ENCODE peak calls at places on chromosomes 6 and 20, in five cellular contexts. One of them, this sample, is unnamed.

GRCh38 chr20:56986476-56986875 is 280.0 kb downstream of the BMP7 start:
- DNase-seq in PC-3: no peak
- DNase-seq in neural progenitor cell: no peak
- DNase-seq in SK-N-SH: no peak
- DNase-seq in HCT116: no peak
- DNase-seq in this sample: no peak

GRCh38 chr6:72622094-72622540 is 253 bp downstream of the KCNQ5 start:
- DNase-seq in PC-3: no peak
- DNase-seq in neural progenitor cell: peak; percentile 76
- DNase-seq in SK-N-SH: peak; percentile 84
- DNase-seq in HCT116: no peak
- DNase-seq in this sample: peak; percentile 73

GRCh38 chr20:1323830-1324597 is 4.9 kb downstream of the SDCBP2 start:
- DNase-seq in PC-3: no peak
- DNase-seq in neural progenitor cell: no peak
- DNase-seq in SK-N-SH: no peak
- DNase-seq in HCT116: no peak
- DNase-seq in this sample: no peak

GRCh38 chr6:25181923-25182322 is 97.3 kb upstream of the CARMIL1 start:
- DNase-seq in PC-3: peak; percentile 41
- DNase-seq in neural progenitor cell: no peak
- DNase-seq in SK-N-SH: no peak
- DNase-seq in HCT116: no peak
- DNase-seq in this sample: no peak

GRCh38 chr6:107489636-107490567 is at the start of gene SOBP:
- DNase-seq in PC-3: no peak
- DNase-seq in neural progenitor cell: peak; percentile 91
- DNase-seq in SK-N-SH: peak; percentile 96
- DNase-seq in HCT116: no peak
- DNase-seq in this sample: peak; percentile 19

GRCh38 chr20:51884561-51884960 is 82.2 kb upstream of the SALL4 start:
- DNase-seq in PC-3: no peak
- DNase-seq in neural progenitor cell: no peak
- DNase-seq in SK-N-SH: no peak
- DNase-seq in HCT116: no peak
- DNase-seq in this sample: no peak

GRCh38 chr6:170293881-170294755 is 3.2 kb upstream of the DLL1 start:
- DNase-seq in PC-3: no peak
- DNase-seq in neural progenitor cell: peak; percentile 71
- DNase-seq in SK-N-SH: peak; percentile 36
- DNase-seq in HCT116: no peak
- DNase-seq in this sample: no peak

GRCh38 chr6:105259912-105260889 is 80.4 kb upstream of the POPDC3 start:
- DNase-seq in PC-3: no peak
- DNase-seq in neural progenitor cell: peak; percentile 61
- DNase-seq in SK-N-SH: no peak
- DNase-seq in HCT116: no peak
- DNase-seq in this sample: no peak

GRCh38 chr6:145815351-145815772 is 767 bp upstream of the FBXO30 start:
- DNase-seq in PC-3: no peak
- DNase-seq in neural progenitor cell: no peak
- DNase-seq in SK-N-SH: peak; percentile 74
- DNase-seq in HCT116: no peak
- DNase-seq in this sample: no peak

GRCh38 chr20:24837721-24838456 is 111.2 kb upstream of the CST7 start:
- DNase-seq in PC-3: no peak
- DNase-seq in neural progenitor cell: no peak
- DNase-seq in SK-N-SH: no peak
- DNase-seq in HCT116: no peak
- DNase-seq in this sample: no peak

GRCh38 chr6:43290905-43291355 is 7.1 kb upstream of the SLC22A7 start:
- DNase-seq in PC-3: no peak
- DNase-seq in neural progenitor cell: no peak
- DNase-seq in SK-N-SH: no peak
- DNase-seq in HCT116: no peak
- DNase-seq in this sample: no peak

GRCh38 chr6:125790403-125791150 is at the start of gene NCOA7:
- DNase-seq in PC-3: peak; percentile 58
- DNase-seq in neural progenitor cell: peak; percentile 89
- DNase-seq in SK-N-SH: peak; percentile 93
- DNase-seq in HCT116: no peak
- DNase-seq in this sample: peak; percentile 78

GRCh38 chr20:64205611-64206026 is 41.4 kb downstream of the MYT1 start:
- DNase-seq in PC-3: no peak
- DNase-seq in neural progenitor cell: no peak
- DNase-seq in SK-N-SH: no peak
- DNase-seq in HCT116: no peak
- DNase-seq in this sample: no peak
- TF ChIP-seq EZH2phosphoT487 in PC-3: no peak
- TF ChIP-seq EZH2phosphoT487 in neural progenitor cell: no peak
- TF ChIP-seq EZH2phosphoT487 in SK-N-SH: no peak
- TF ChIP-seq EZH2phosphoT487 in HCT116: no peak
- TF ChIP-seq EZH2phosphoT487 in this sample: no peak

GRCh38 chr6:122458087-122458486 is 13.5 kb downstream of the SERINC1 start:
- DNase-seq in PC-3: no peak
- DNase-seq in neural progenitor cell: no peak
- DNase-seq in SK-N-SH: no peak
- DNase-seq in HCT116: no peak
- DNase-seq in this sample: no peak
- H3K9ac ChIP-seq in PC-3: no peak overlapping the region
- H3K9ac ChIP-seq in neural progenitor cell: no peak overlapping the region
- H3K9ac ChIP-seq in SK-N-SH: no peak overlapping the region
- H3K9ac ChIP-seq in HCT116: no peak overlapping the region
- H3K9ac ChIP-seq in this sample: no peak overlapping the region

GRCh38 chr20:14568701-14569100 is 231.3 kb upstream of the FLRT3 start:
- DNase-seq in PC-3: no peak
- DNase-seq in neural progenitor cell: peak; percentile 59
- DNase-seq in SK-N-SH: no peak
- DNase-seq in HCT116: no peak
- DNase-seq in this sample: no peak
- TF ChIP-seq EZH2phosphoT487 in PC-3: no peak
- TF ChIP-seq EZH2phosphoT487 in neural progenitor cell: no peak
- TF ChIP-seq EZH2phosphoT487 in SK-N-SH: no peak
- TF ChIP-seq EZH2phosphoT487 in HCT116: no peak
- TF ChIP-seq EZH2phosphoT487 in this sample: no peak

DNA sequence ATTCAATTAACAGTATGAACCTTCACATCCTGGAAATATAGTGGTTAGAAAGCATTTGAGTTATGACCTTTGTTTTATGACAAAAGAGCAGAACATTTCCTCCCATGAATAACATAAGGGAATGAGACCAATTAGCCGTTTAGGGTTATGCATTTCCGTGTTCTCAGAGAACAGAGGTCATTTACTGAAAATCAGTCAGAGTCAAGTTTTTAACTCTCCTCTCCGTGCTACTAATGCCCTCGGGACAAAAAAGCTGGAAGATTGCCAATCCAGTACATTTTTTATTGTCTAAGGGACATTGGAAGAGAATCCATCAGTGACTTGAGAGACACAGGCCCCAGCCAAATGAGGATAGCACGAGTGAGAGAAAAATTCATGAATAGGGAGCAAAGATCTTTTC is 632.7 kb downstream of the RFPL4B start:
- DNase-seq in PC-3: peak; percentile 39
- DNase-seq in neural progenitor cell: no peak
- DNase-seq in SK-N-SH: peak; percentile 12
- DNase-seq in HCT116: no peak
- DNase-seq in this sample: no peak
- H3K9ac ChIP-seq in PC-3: no peak overlapping the region
- H3K9ac ChIP-seq in neural progenitor cell: no peak overlapping the region
- H3K9ac ChIP-seq in SK-N-SH: no peak overlapping the region
- H3K9ac ChIP-seq in HCT116: no peak overlapping the region
- H3K9ac ChIP-seq in this sample: no peak overlapping the region

GRCh38 chr6:12105271-12105670 is 93.2 kb downstream of the HIVEP1 start:
- DNase-seq in PC-3: no peak
- DNase-seq in neural progenitor cell: no peak
- DNase-seq in SK-N-SH: no peak
- DNase-seq in HCT116: no peak
- DNase-seq in this sample: no peak
- TF ChIP-seq EZH2phosphoT487 in PC-3: no peak
- TF ChIP-seq EZH2phosphoT487 in neural progenitor cell: no peak
- TF ChIP-seq EZH2phosphoT487 in SK-N-SH: no peak
- TF ChIP-seq EZH2phosphoT487 in HCT116: no peak
- TF ChIP-seq EZH2phosphoT487 in this sample: no peak

DNA sequence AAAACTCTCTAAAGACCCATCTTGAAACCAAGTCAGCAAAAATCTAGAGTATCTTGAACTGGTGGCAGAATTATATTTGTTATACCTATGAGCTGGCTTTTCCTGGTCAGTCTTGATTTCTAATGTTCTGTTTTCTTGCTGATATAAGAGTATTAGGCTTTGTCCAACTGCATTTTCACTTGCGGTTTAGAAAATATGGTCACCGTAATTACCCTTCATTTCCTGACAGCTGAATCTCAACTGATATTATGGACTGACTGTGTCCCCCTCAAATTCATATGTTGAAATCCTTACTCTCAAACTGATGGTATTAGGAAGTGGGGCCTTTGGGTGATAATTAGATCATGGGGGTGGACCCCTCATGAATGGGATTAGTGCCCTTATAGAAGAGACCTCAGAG is 72.1 kb downstream of the TXLNB start:
- DNase-seq in PC-3: no peak
- DNase-seq in neural progenitor cell: no peak
- DNase-seq in SK-N-SH: no peak
- DNase-seq in HCT116: no peak
- DNase-seq in this sample: peak; percentile 32
- H3K9ac ChIP-seq in PC-3: no peak overlapping the region
- H3K9ac ChIP-seq in neural progenitor cell: no peak overlapping the region
- H3K9ac ChIP-seq in SK-N-SH: no peak overlapping the region
- H3K9ac ChIP-seq in HCT116: no peak overlapping the region
- H3K9ac ChIP-seq in this sample: peak overlapping the region; percentile 39

DNA sequence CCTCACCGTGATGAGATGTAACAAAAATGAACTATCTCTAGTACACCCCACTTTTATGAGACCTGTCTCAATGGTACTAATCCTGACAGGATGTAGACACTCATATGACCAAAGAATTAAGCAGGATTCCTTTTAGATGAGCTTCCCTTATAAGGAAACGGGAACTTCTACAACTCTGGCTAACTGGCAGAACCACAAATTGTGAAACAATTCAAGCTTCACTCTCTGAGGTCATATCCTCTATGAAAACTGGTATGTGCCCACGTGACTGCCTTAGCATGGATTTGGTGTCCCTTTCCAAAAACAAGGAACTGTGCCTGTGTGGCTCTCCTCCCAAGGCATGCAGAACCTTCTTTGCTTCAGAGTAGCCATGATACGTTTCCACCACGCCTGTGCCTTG is 14.1 kb upstream of the CPNE5 start:
- DNase-seq in PC-3: peak; percentile 64
- DNase-seq in neural progenitor cell: no peak
- DNase-seq in SK-N-SH: no peak
- DNase-seq in HCT116: no peak
- DNase-seq in this sample: no peak
- TF ChIP-seq EZH2phosphoT487 in PC-3: no peak
- TF ChIP-seq EZH2phosphoT487 in neural progenitor cell: no peak
- TF ChIP-seq EZH2phosphoT487 in SK-N-SH: no peak
- TF ChIP-seq EZH2phosphoT487 in HCT116: no peak
- TF ChIP-seq EZH2phosphoT487 in this sample: no peak